ENCODE peak calls at places on chromosomes 12 and 14, in ten cellular contexts. One of them, this sample, is unnamed.

GRCh38 chr14:96565811-96566210 is 63.6 kb downstream of the PAPOLA start:
- DNase-seq in lower lobe of right lung: no peak
- DNase-seq in coronary artery: no peak
- DNase-seq in sigmoid colon: no peak
- DNase-seq in HCT116: no peak
- DNase-seq in heart right ventricle: no peak
- DNase-seq in PC-9: no peak
- DNase-seq in A673: no peak
- DNase-seq in esophagus squamous epithelium: no peak
- DNase-seq in PC-3: no peak
- DNase-seq in this sample: no peak

GRCh38 chr12:76480800-76481199 is 78.8 kb downstream of the OSBPL8 start:
- DNase-seq in PC-3: no peak
- DNase-seq in A673: no peak
- DNase-seq in sigmoid colon: no peak
- DNase-seq in PC-9: no peak
- DNase-seq in HCT116: no peak
- DNase-seq in coronary artery: no peak
- DNase-seq in heart right ventricle: no peak
- DNase-seq in esophagus squamous epithelium: no peak
- DNase-seq in lower lobe of right lung: no peak
- DNase-seq in this sample: no peak

GRCh38 chr12:113700943-113701342 is 229.3 kb upstream of the LHX5 start:
- DNase-seq in PC-9: peak; percentile 7
- DNase-seq in esophagus squamous epithelium: no peak
- DNase-seq in lower lobe of right lung: no peak
- DNase-seq in HCT116: no peak
- DNase-seq in A673: no peak
- DNase-seq in coronary artery: no peak
- DNase-seq in sigmoid colon: no peak
- DNase-seq in heart right ventricle: no peak
- DNase-seq in PC-3: peak; percentile 66
- DNase-seq in this sample: no peak

GRCh38 chr12:15726757-15727112 is 62.5 kb downstream of the EPS8 start:
- DNase-seq in esophagus squamous epithelium: no peak
- DNase-seq in PC-3: no peak
- DNase-seq in HCT116: no peak
- DNase-seq in PC-9: no peak
- DNase-seq in heart right ventricle: no peak
- DNase-seq in coronary artery: no peak
- DNase-seq in sigmoid colon: no peak
- DNase-seq in lower lobe of right lung: no peak
- DNase-seq in A673: no peak
- DNase-seq in this sample: no peak

GRCh38 chr14:50395448-50395847 is 1.2 kb downstream of the CDKL1 start:
- DNase-seq in PC-9: no peak
- DNase-seq in HCT116: no peak
- DNase-seq in A673: peak; percentile 7
- DNase-seq in PC-3: peak; percentile 29
- DNase-seq in lower lobe of right lung: no peak
- DNase-seq in heart right ventricle: no peak
- DNase-seq in sigmoid colon: peak; percentile 76
- DNase-seq in esophagus squamous epithelium: no peak
- DNase-seq in coronary artery: no peak
- DNase-seq in this sample: no peak

GRCh38 chr12:27801630-27802029 is 21.6 kb upstream of the MANSC4 start:
- DNase-seq in heart right ventricle: no peak
- DNase-seq in PC-3: no peak
- DNase-seq in A673: no peak
- DNase-seq in esophagus squamous epithelium: no peak
- DNase-seq in PC-9: no peak
- DNase-seq in coronary artery: no peak
- DNase-seq in HCT116: no peak
- DNase-seq in sigmoid colon: no peak
- DNase-seq in lower lobe of right lung: no peak
- DNase-seq in this sample: no peak

GRCh38 chr12:1277905-1278304 is 286.9 kb downstream of the ERC1 start:
- DNase-seq in sigmoid colon: no peak
- DNase-seq in PC-9: no peak
- DNase-seq in HCT116: no peak
- DNase-seq in heart right ventricle: no peak
- DNase-seq in esophagus squamous epithelium: no peak
- DNase-seq in PC-3: no peak
- DNase-seq in A673: no peak
- DNase-seq in lower lobe of right lung: no peak
- DNase-seq in coronary artery: no peak
- DNase-seq in this sample: no peak

GRCh38 chr12:54689984-54690383 is 41.8 kb upstream of the DCD start:
- DNase-seq in PC-9: no peak
- DNase-seq in PC-3: peak; percentile 21
- DNase-seq in sigmoid colon: no peak
- DNase-seq in heart right ventricle: no peak
- DNase-seq in A673: peak; percentile 37
- DNase-seq in lower lobe of right lung: no peak
- DNase-seq in HCT116: peak; percentile 26
- DNase-seq in esophagus squamous epithelium: no peak
- DNase-seq in coronary artery: no peak
- DNase-seq in this sample: no peak

GRCh38 chr12:125346361-125346760 is 281.1 kb downstream of the AACS start:
- DNase-seq in lower lobe of right lung: no peak
- DNase-seq in heart right ventricle: no peak
- DNase-seq in PC-9: no peak
- DNase-seq in coronary artery: no peak
- DNase-seq in sigmoid colon: no peak
- DNase-seq in PC-3: peak; percentile 11
- DNase-seq in A673: no peak
- DNase-seq in esophagus squamous epithelium: no peak
- DNase-seq in HCT116: no peak
- DNase-seq in this sample: no peak

GRCh38 chr12:52860102-52860838 is 11.5 kb upstream of the KRT78 start:
- DNase-seq in coronary artery: no peak
- DNase-seq in PC-9: peak; percentile 83
- DNase-seq in HCT116: no peak
- DNase-seq in lower lobe of right lung: no peak
- DNase-seq in heart right ventricle: no peak
- DNase-seq in sigmoid colon: no peak
- DNase-seq in A673: peak; percentile 50
- DNase-seq in esophagus squamous epithelium: no peak
- DNase-seq in PC-3: peak; percentile 76
- DNase-seq in this sample: peak; percentile 36

GRCh38 chr14:60647081-60647836 is 2.0 kb downstream of the SIX1 start:
- DNase-seq in sigmoid colon: no peak
- DNase-seq in coronary artery: no peak
- DNase-seq in heart right ventricle: no peak
- DNase-seq in lower lobe of right lung: peak; percentile 49
- DNase-seq in PC-3: peak; percentile 83
- DNase-seq in A673: peak; percentile 82
- DNase-seq in esophagus squamous epithelium: no peak
- DNase-seq in HCT116: no peak
- DNase-seq in PC-9: peak; percentile 53
- DNase-seq in this sample: no peak

GRCh38 chr12:29650371-29650770 is 133.4 kb downstream of the TMTC1 start:
- DNase-seq in PC-9: no peak
- DNase-seq in sigmoid colon: no peak
- DNase-seq in esophagus squamous epithelium: no peak
- DNase-seq in PC-3: no peak
- DNase-seq in A673: no peak
- DNase-seq in coronary artery: no peak
- DNase-seq in lower lobe of right lung: no peak
- DNase-seq in HCT116: no peak
- DNase-seq in heart right ventricle: no peak
- DNase-seq in this sample: no peak

GRCh38 chr12:130634866-130635265 is 81.2 kb downstream of the RIMBP2 start:
- DNase-seq in PC-9: no peak
- DNase-seq in A673: no peak
- DNase-seq in lower lobe of right lung: no peak
- DNase-seq in sigmoid colon: peak; percentile 13
- DNase-seq in HCT116: no peak
- DNase-seq in heart right ventricle: no peak
- DNase-seq in PC-3: no peak
- DNase-seq in esophagus squamous epithelium: no peak
- DNase-seq in coronary artery: no peak
- DNase-seq in this sample: no peak

GRCh38 chr14:95138876-95139275 is 18.5 kb downstream of the DICER1 start:
- DNase-seq in esophagus squamous epithelium: no peak
- DNase-seq in A673: peak; percentile 48
- DNase-seq in coronary artery: no peak
- DNase-seq in HCT116: no peak
- DNase-seq in sigmoid colon: no peak
- DNase-seq in PC-9: no peak
- DNase-seq in heart right ventricle: no peak
- DNase-seq in PC-3: no peak
- DNase-seq in lower lobe of right lung: no peak
- DNase-seq in this sample: no peak

GRCh38 chr14:95143813-95144620 is 13.3 kb downstream of the DICER1 start:
- DNase-seq in heart right ventricle: no peak
- DNase-seq in PC-3: no peak
- DNase-seq in lower lobe of right lung: no peak
- DNase-seq in coronary artery: no peak
- DNase-seq in A673: no peak
- DNase-seq in PC-9: no peak
- DNase-seq in sigmoid colon: no peak
- DNase-seq in HCT116: no peak
- DNase-seq in esophagus squamous epithelium: no peak
- DNase-seq in this sample: no peak

GRCh38 chr14:95142208-95142607 is 15.1 kb downstream of the DICER1 start:
- DNase-seq in esophagus squamous epithelium: no peak
- DNase-seq in heart right ventricle: no peak
- DNase-seq in PC-9: no peak
- DNase-seq in lower lobe of right lung: no peak
- DNase-seq in HCT116: no peak
- DNase-seq in coronary artery: no peak
- DNase-seq in A673: no peak
- DNase-seq in PC-3: no peak
- DNase-seq in sigmoid colon: no peak
- DNase-seq in this sample: no peak

GRCh38 chr14:95140060-95140858 is 17.1 kb downstream of the DICER1 start:
- DNase-seq in A673: no peak
- DNase-seq in sigmoid colon: no peak
- DNase-seq in PC-3: peak; percentile 18
- DNase-seq in coronary artery: no peak
- DNase-seq in HCT116: no peak
- DNase-seq in heart right ventricle: no peak
- DNase-seq in esophagus squamous epithelium: no peak
- DNase-seq in PC-9: no peak
- DNase-seq in lower lobe of right lung: no peak
- DNase-seq in this sample: no peak

GRCh38 chr14:95141684-95142083 is 15.6 kb downstream of the DICER1 start:
- DNase-seq in PC-3: no peak
- DNase-seq in sigmoid colon: no peak
- DNase-seq in lower lobe of right lung: no peak
- DNase-seq in esophagus squamous epithelium: no peak
- DNase-seq in HCT116: no peak
- DNase-seq in coronary artery: no peak
- DNase-seq in A673: no peak
- DNase-seq in heart right ventricle: no peak
- DNase-seq in PC-9: no peak
- DNase-seq in this sample: no peak
- H3K27ac ChIP-seq in PC-3: no peak overlapping the region
- H3K27ac ChIP-seq in sigmoid colon: no peak overlapping the region
- H3K27ac ChIP-seq in lower lobe of right lung: no peak overlapping the region
- H3K27ac ChIP-seq in esophagus squamous epithelium: peak overlapping the region; percentile 66
- H3K27ac ChIP-seq in HCT116: no peak overlapping the region
- H3K27ac ChIP-seq in coronary artery: no peak overlapping the region
- H3K27ac ChIP-seq in A673: peak overlapping the region; percentile 14
- H3K27ac ChIP-seq in heart right ventricle: no peak overlapping the region
- H3K27ac ChIP-seq in PC-9: no peak overlapping the region
- H3K27ac ChIP-seq in this sample: no peak overlapping the region

GRCh38 chr12:41680155-41680554 is 464.5 kb downstream of the GXYLT1 start:
- DNase-seq in A673: no peak
- DNase-seq in HCT116: no peak
- DNase-seq in PC-9: no peak
- DNase-seq in lower lobe of right lung: no peak
- DNase-seq in PC-3: no peak
- DNase-seq in esophagus squamous epithelium: no peak
- DNase-seq in coronary artery: no peak
- DNase-seq in sigmoid colon: no peak
- DNase-seq in heart right ventricle: no peak
- DNase-seq in this sample: no peak

GRCh38 chr12:41683513-41683912 is 461.2 kb downstream of the GXYLT1 start:
- DNase-seq in PC-9: no peak
- DNase-seq in heart right ventricle: no peak
- DNase-seq in esophagus squamous epithelium: no peak
- DNase-seq in lower lobe of right lung: no peak
- DNase-seq in PC-3: no peak
- DNase-seq in sigmoid colon: no peak
- DNase-seq in HCT116: no peak
- DNase-seq in coronary artery: no peak
- DNase-seq in A673: no peak
- DNase-seq in this sample: no peak

GRCh38 chr12:41684997-41685396 is 459.7 kb downstream of the GXYLT1 start:
- DNase-seq in PC-3: no peak
- DNase-seq in A673: peak; percentile 72
- DNase-seq in coronary artery: no peak
- DNase-seq in sigmoid colon: no peak
- DNase-seq in esophagus squamous epithelium: no peak
- DNase-seq in heart right ventricle: no peak
- DNase-seq in PC-9: no peak
- DNase-seq in lower lobe of right lung: no peak
- DNase-seq in HCT116: no peak
- DNase-seq in this sample: no peak

GRCh38 chr12:41683023-41683422 is 461.7 kb downstream of the GXYLT1 start:
- DNase-seq in lower lobe of right lung: no peak
- DNase-seq in A673: no peak
- DNase-seq in sigmoid colon: no peak
- DNase-seq in PC-3: no peak
- DNase-seq in coronary artery: no peak
- DNase-seq in HCT116: no peak
- DNase-seq in PC-9: no peak
- DNase-seq in esophagus squamous epithelium: no peak
- DNase-seq in heart right ventricle: no peak
- DNase-seq in this sample: no peak

GRCh38 chr12:41681898-41682297 is 462.8 kb downstream of the GXYLT1 start:
- DNase-seq in HCT116: no peak
- DNase-seq in coronary artery: no peak
- DNase-seq in heart right ventricle: no peak
- DNase-seq in esophagus squamous epithelium: no peak
- DNase-seq in PC-9: no peak
- DNase-seq in PC-3: peak; percentile 65
- DNase-seq in lower lobe of right lung: no peak
- DNase-seq in sigmoid colon: no peak
- DNase-seq in A673: no peak
- DNase-seq in this sample: no peak
- H3K4me3 ChIP-seq in HCT116: no peak overlapping the region
- H3K4me3 ChIP-seq in coronary artery: no peak overlapping the region
- H3K4me3 ChIP-seq in heart right ventricle: no peak overlapping the region
- H3K4me3 ChIP-seq in esophagus squamous epithelium: no peak overlapping the region
- H3K4me3 ChIP-seq in PC-9: no peak overlapping the region
- H3K4me3 ChIP-seq in PC-3: no peak overlapping the region
- H3K4me3 ChIP-seq in lower lobe of right lung: no peak overlapping the region
- H3K4me3 ChIP-seq in sigmoid colon: no peak overlapping the region
- H3K4me3 ChIP-seq in A673: no peak overlapping the region
- H3K4me3 ChIP-seq in this sample: no peak overlapping the region

GRCh38 chr12:13713746-13714400 is 267.5 kb downstream of the GRIN2B start:
- DNase-seq in PC-9: no peak
- DNase-seq in esophagus squamous epithelium: no peak
- DNase-seq in lower lobe of right lung: no peak
- DNase-seq in A673: peak; percentile 5
- DNase-seq in heart right ventricle: no peak
- DNase-seq in PC-3: no peak
- DNase-seq in sigmoid colon: no peak
- DNase-seq in HCT116: no peak
- DNase-seq in coronary artery: no peak
- DNase-seq in this sample: no peak
- TF ChIP-seq CTCF in PC-9: no peak
- TF ChIP-seq CTCF in esophagus squamous epithelium: no peak
- TF ChIP-seq CTCF in lower lobe of right lung: no peak
- TF ChIP-seq CTCF in A673: no peak
- TF ChIP-seq CTCF in heart right ventricle: no peak
- TF ChIP-seq CTCF in PC-3: no peak
- TF ChIP-seq CTCF in sigmoid colon: no peak
- TF ChIP-seq CTCF in HCT116: no peak
- TF ChIP-seq CTCF in coronary artery: no peak
- TF ChIP-seq CTCF in this sample: no peak

GRCh38 chr14:87261621-87262020 is 731.4 kb downstream of the GALC start:
- DNase-seq in PC-3: no peak
- DNase-seq in lower lobe of right lung: no peak
- DNase-seq in coronary artery: no peak
- DNase-seq in heart right ventricle: no peak
- DNase-seq in esophagus squamous epithelium: no peak
- DNase-seq in sigmoid colon: no peak
- DNase-seq in A673: no peak
- DNase-seq in PC-9: no peak
- DNase-seq in HCT116: no peak
- DNase-seq in this sample: no peak
- H3K27ac ChIP-seq in PC-3: no peak overlapping the region
- H3K27ac ChIP-seq in lower lobe of right lung: no peak overlapping the region
- H3K27ac ChIP-seq in coronary artery: no peak overlapping the region
- H3K27ac ChIP-seq in heart right ventricle: no peak overlapping the region
- H3K27ac ChIP-seq in esophagus squamous epithelium: no peak overlapping the region
- H3K27ac ChIP-seq in sigmoid colon: no peak overlapping the region
- H3K27ac ChIP-seq in A673: no peak overlapping the region
- H3K27ac ChIP-seq in PC-9: no peak overlapping the region
- H3K27ac ChIP-seq in HCT116: no peak overlapping the region
- H3K27ac ChIP-seq in this sample: no peak overlapping the region

This sample was measured in upper lobe of left lung.